ENCODE peak calls at places on chromosome 9, in six cellular contexts. One of them, this sample, is unnamed.

GRCh38 chr9:3824062-3824461 is 298.3 kb upstream of the RFX3 start:
- DNase-seq in stimulated activated CD8-positive, alpha-beta memory T cell treated with anti-CD3 and anti-CD28 coated beads, Interleukin-2, amount 100 ng/mL, for 48 hours: no peak
- DNase-seq in M059J: no peak
- DNase-seq in activated gamma-delta T cell treated with Interleukin-2 at 50 U/mL for 16 hours: no peak
- DNase-seq in fibroblast of lung: no peak
- DNase-seq in HFF-Myc: peak
- DNase-seq in this sample: no peak

GRCh38 chr9:118985851-118986250 is 383.4 kb downstream of the BRINP1 start:
- DNase-seq in activated gamma-delta T cell treated with Interleukin-2 at 50 U/mL for 16 hours: no peak
- DNase-seq in fibroblast of lung: no peak
- DNase-seq in HFF-Myc: no peak
- DNase-seq in stimulated activated CD8-positive, alpha-beta memory T cell treated with anti-CD3 and anti-CD28 coated beads, Interleukin-2, amount 100 ng/mL, for 48 hours: no peak
- DNase-seq in M059J: no peak
- DNase-seq in this sample: no peak

GRCh38 chr9:128552744-128553221 is 396 bp downstream of the SPTAN1 start:
- DNase-seq in M059J: peak
- DNase-seq in fibroblast of lung: peak
- DNase-seq in HFF-Myc: no peak
- DNase-seq in stimulated activated CD8-positive, alpha-beta memory T cell treated with anti-CD3 and anti-CD28 coated beads, Interleukin-2, amount 100 ng/mL, for 48 hours: peak
- DNase-seq in activated gamma-delta T cell treated with Interleukin-2 at 50 U/mL for 16 hours: peak
- DNase-seq in this sample: peak

GRCh38 chr9:4732890-4733289 is 8.1 kb downstream of the AK3 start:
- DNase-seq in HFF-Myc: no peak
- DNase-seq in activated gamma-delta T cell treated with Interleukin-2 at 50 U/mL for 16 hours: no peak
- DNase-seq in fibroblast of lung: no peak
- DNase-seq in M059J: no peak
- DNase-seq in stimulated activated CD8-positive, alpha-beta memory T cell treated with anti-CD3 and anti-CD28 coated beads, Interleukin-2, amount 100 ng/mL, for 48 hours: no peak
- DNase-seq in this sample: no peak

GRCh38 chr9:7376838-7377237 is 422.7 kb downstream of the DMAC1 start:
- DNase-seq in activated gamma-delta T cell treated with Interleukin-2 at 50 U/mL for 16 hours: no peak
- DNase-seq in stimulated activated CD8-positive, alpha-beta memory T cell treated with anti-CD3 and anti-CD28 coated beads, Interleukin-2, amount 100 ng/mL, for 48 hours: no peak
- DNase-seq in HFF-Myc: peak
- DNase-seq in fibroblast of lung: no peak
- DNase-seq in M059J: no peak
- DNase-seq in this sample: no peak

GRCh38 chr9:70986984-70987383 is 134.4 kb downstream of the TRPM3 start:
- DNase-seq in fibroblast of lung: no peak
- DNase-seq in HFF-Myc: no peak
- DNase-seq in stimulated activated CD8-positive, alpha-beta memory T cell treated with anti-CD3 and anti-CD28 coated beads, Interleukin-2, amount 100 ng/mL, for 48 hours: no peak
- DNase-seq in activated gamma-delta T cell treated with Interleukin-2 at 50 U/mL for 16 hours: no peak
- DNase-seq in M059J: no peak
- DNase-seq in this sample: no peak

GRCh38 chr9:133454943-133455673 is 4.7 kb upstream of the CACFD1 start:
- DNase-seq in HFF-Myc: no peak
- DNase-seq in activated gamma-delta T cell treated with Interleukin-2 at 50 U/mL for 16 hours: no peak
- DNase-seq in fibroblast of lung: no peak
- DNase-seq in stimulated activated CD8-positive, alpha-beta memory T cell treated with anti-CD3 and anti-CD28 coated beads, Interleukin-2, amount 100 ng/mL, for 48 hours: no peak
- DNase-seq in M059J: no peak
- DNase-seq in this sample: no peak

GRCh38 chr9:36074870-36075532 is 38.3 kb downstream of the RECK start:
- DNase-seq in M059J: peak
- DNase-seq in HFF-Myc: peak
- DNase-seq in stimulated activated CD8-positive, alpha-beta memory T cell treated with anti-CD3 and anti-CD28 coated beads, Interleukin-2, amount 100 ng/mL, for 48 hours: no peak
- DNase-seq in activated gamma-delta T cell treated with Interleukin-2 at 50 U/mL for 16 hours: no peak
- DNase-seq in fibroblast of lung: peak
- DNase-seq in this sample: peak

GRCh38 chr9:131126059-131126426 is 657 bp downstream of the NUP214 start:
- DNase-seq in HFF-Myc: no peak
- DNase-seq in stimulated activated CD8-positive, alpha-beta memory T cell treated with anti-CD3 and anti-CD28 coated beads, Interleukin-2, amount 100 ng/mL, for 48 hours: no peak
- DNase-seq in activated gamma-delta T cell treated with Interleukin-2 at 50 U/mL for 16 hours: no peak
- DNase-seq in fibroblast of lung: no peak
- DNase-seq in M059J: no peak
- DNase-seq in this sample: no peak

GRCh38 chr9:76459691-76460635 is 981 bp downstream of the GCNT1 start:
- DNase-seq in fibroblast of lung: peak
- DNase-seq in stimulated activated CD8-positive, alpha-beta memory T cell treated with anti-CD3 and anti-CD28 coated beads, Interleukin-2, amount 100 ng/mL, for 48 hours: no peak
- DNase-seq in HFF-Myc: no peak
- DNase-seq in M059J: peak
- DNase-seq in activated gamma-delta T cell treated with Interleukin-2 at 50 U/mL for 16 hours: peak
- DNase-seq in this sample: peak

GRCh38 chr9:73151653-73152382 is at the start of gene ANXA1:
- DNase-seq in stimulated activated CD8-positive, alpha-beta memory T cell treated with anti-CD3 and anti-CD28 coated beads, Interleukin-2, amount 100 ng/mL, for 48 hours: no peak
- DNase-seq in fibroblast of lung: peak
- DNase-seq in HFF-Myc: no peak
- DNase-seq in activated gamma-delta T cell treated with Interleukin-2 at 50 U/mL for 16 hours: no peak
- DNase-seq in M059J: peak
- DNase-seq in this sample: peak

GRCh38 chr9:23431459-23431858 is 394.6 kb downstream of the ELAVL2 start:
- DNase-seq in stimulated activated CD8-positive, alpha-beta memory T cell treated with anti-CD3 and anti-CD28 coated beads, Interleukin-2, amount 100 ng/mL, for 48 hours: no peak
- DNase-seq in fibroblast of lung: no peak
- DNase-seq in activated gamma-delta T cell treated with Interleukin-2 at 50 U/mL for 16 hours: no peak
- DNase-seq in HFF-Myc: no peak
- DNase-seq in M059J: no peak
- DNase-seq in this sample: no peak

GRCh38 chr9:5858833-5859232 is 25.9 kb upstream of the ERMP1 start:
- DNase-seq in stimulated activated CD8-positive, alpha-beta memory T cell treated with anti-CD3 and anti-CD28 coated beads, Interleukin-2, amount 100 ng/mL, for 48 hours: no peak
- DNase-seq in fibroblast of lung: no peak
- DNase-seq in activated gamma-delta T cell treated with Interleukin-2 at 50 U/mL for 16 hours: no peak
- DNase-seq in M059J: no peak
- DNase-seq in HFF-Myc: no peak
- DNase-seq in this sample: no peak

GRCh38 chr9:76613150-76613781 is 151.0 kb upstream of the PCA3 start:
- DNase-seq in fibroblast of lung: no peak
- DNase-seq in M059J: no peak
- DNase-seq in HFF-Myc: no peak
- DNase-seq in stimulated activated CD8-positive, alpha-beta memory T cell treated with anti-CD3 and anti-CD28 coated beads, Interleukin-2, amount 100 ng/mL, for 48 hours: no peak
- DNase-seq in activated gamma-delta T cell treated with Interleukin-2 at 50 U/mL for 16 hours: no peak
- DNase-seq in this sample: no peak

GRCh38 chr9:131477367-131477766 is 25.4 kb upstream of the POMT1 start:
- DNase-seq in M059J: no peak
- DNase-seq in stimulated activated CD8-positive, alpha-beta memory T cell treated with anti-CD3 and anti-CD28 coated beads, Interleukin-2, amount 100 ng/mL, for 48 hours: no peak
- DNase-seq in activated gamma-delta T cell treated with Interleukin-2 at 50 U/mL for 16 hours: no peak
- DNase-seq in fibroblast of lung: no peak
- DNase-seq in HFF-Myc: no peak
- DNase-seq in this sample: no peak

GRCh38 chr9:120873512-120873911 is 3.5 kb downstream of the PHF19 start:
- DNase-seq in activated gamma-delta T cell treated with Interleukin-2 at 50 U/mL for 16 hours: no peak
- DNase-seq in fibroblast of lung: peak
- DNase-seq in HFF-Myc: no peak
- DNase-seq in M059J: peak
- DNase-seq in stimulated activated CD8-positive, alpha-beta memory T cell treated with anti-CD3 and anti-CD28 coated beads, Interleukin-2, amount 100 ng/mL, for 48 hours: no peak
- DNase-seq in this sample: peak

GRCh38 chr9:14373319-14373632 is 59.3 kb upstream of the NFIB start:
- DNase-seq in activated gamma-delta T cell treated with Interleukin-2 at 50 U/mL for 16 hours: no peak
- DNase-seq in HFF-Myc: no peak
- DNase-seq in fibroblast of lung: no peak
- DNase-seq in M059J: no peak
- DNase-seq in stimulated activated CD8-positive, alpha-beta memory T cell treated with anti-CD3 and anti-CD28 coated beads, Interleukin-2, amount 100 ng/mL, for 48 hours: no peak
- DNase-seq in this sample: no peak

GRCh38 chr9:83622814-83623633 is at the start of gene IDNK:
- DNase-seq in HFF-Myc: no peak
- DNase-seq in stimulated activated CD8-positive, alpha-beta memory T cell treated with anti-CD3 and anti-CD28 coated beads, Interleukin-2, amount 100 ng/mL, for 48 hours: peak
- DNase-seq in M059J: peak
- DNase-seq in activated gamma-delta T cell treated with Interleukin-2 at 50 U/mL for 16 hours: peak
- DNase-seq in fibroblast of lung: peak
- DNase-seq in this sample: peak

GRCh38 chr9:114312513-114312875 is 10.4 kb upstream of the ORM1 start:
- DNase-seq in M059J: peak
- DNase-seq in fibroblast of lung: no peak
- DNase-seq in HFF-Myc: no peak
- DNase-seq in activated gamma-delta T cell treated with Interleukin-2 at 50 U/mL for 16 hours: no peak
- DNase-seq in stimulated activated CD8-positive, alpha-beta memory T cell treated with anti-CD3 and anti-CD28 coated beads, Interleukin-2, amount 100 ng/mL, for 48 hours: no peak
- DNase-seq in this sample: no peak

GRCh38 chr9:15295761-15296405 is 11.1 kb downstream of the TTC39B start:
- DNase-seq in fibroblast of lung: peak
- DNase-seq in activated gamma-delta T cell treated with Interleukin-2 at 50 U/mL for 16 hours: no peak
- DNase-seq in M059J: peak
- DNase-seq in HFF-Myc: no peak
- DNase-seq in stimulated activated CD8-positive, alpha-beta memory T cell treated with anti-CD3 and anti-CD28 coated beads, Interleukin-2, amount 100 ng/mL, for 48 hours: no peak
- DNase-seq in this sample: peak

GRCh38 chr9:122158202-122158601 is 1.4 kb downstream of the NDUFA8 start:
- DNase-seq in stimulated activated CD8-positive, alpha-beta memory T cell treated with anti-CD3 and anti-CD28 coated beads, Interleukin-2, amount 100 ng/mL, for 48 hours: no peak
- DNase-seq in fibroblast of lung: peak
- DNase-seq in HFF-Myc: peak
- DNase-seq in activated gamma-delta T cell treated with Interleukin-2 at 50 U/mL for 16 hours: no peak
- DNase-seq in M059J: peak
- DNase-seq in this sample: peak

GRCh38 chr9:129281506-129282145 is 103.6 kb upstream of the IER5L start:
- DNase-seq in HFF-Myc: no peak
- DNase-seq in M059J: no peak
- DNase-seq in stimulated activated CD8-positive, alpha-beta memory T cell treated with anti-CD3 and anti-CD28 coated beads, Interleukin-2, amount 100 ng/mL, for 48 hours: no peak
- DNase-seq in activated gamma-delta T cell treated with Interleukin-2 at 50 U/mL for 16 hours: no peak
- DNase-seq in fibroblast of lung: no peak
- DNase-seq in this sample: no peak

GRCh38 chr9:134995792-134996120 is 78.0 kb upstream of the FCN1 start:
- DNase-seq in fibroblast of lung: no peak
- DNase-seq in activated gamma-delta T cell treated with Interleukin-2 at 50 U/mL for 16 hours: no peak
- DNase-seq in stimulated activated CD8-positive, alpha-beta memory T cell treated with anti-CD3 and anti-CD28 coated beads, Interleukin-2, amount 100 ng/mL, for 48 hours: no peak
- DNase-seq in M059J: no peak
- DNase-seq in HFF-Myc: no peak
- DNase-seq in this sample: no peak

GRCh38 chr9:130500340-130500771 is 55.6 kb downstream of the ASS1 start:
- DNase-seq in HFF-Myc: no peak
- DNase-seq in M059J: peak
- DNase-seq in activated gamma-delta T cell treated with Interleukin-2 at 50 U/mL for 16 hours: no peak
- DNase-seq in stimulated activated CD8-positive, alpha-beta memory T cell treated with anti-CD3 and anti-CD28 coated beads, Interleukin-2, amount 100 ng/mL, for 48 hours: no peak
- DNase-seq in fibroblast of lung: no peak
- DNase-seq in this sample: no peak

GRCh38 chr9:13369426-13369825 is 89.9 kb upstream of the MPDZ start:
- DNase-seq in fibroblast of lung: no peak
- DNase-seq in activated gamma-delta T cell treated with Interleukin-2 at 50 U/mL for 16 hours: no peak
- DNase-seq in stimulated activated CD8-positive, alpha-beta memory T cell treated with anti-CD3 and anti-CD28 coated beads, Interleukin-2, amount 100 ng/mL, for 48 hours: no peak
- DNase-seq in HFF-Myc: no peak
- DNase-seq in M059J: no peak
- DNase-seq in this sample: no peak

GRCh38 chr9:114787781-114788498 is 17.9 kb downstream of the TNFSF15 start:
- DNase-seq in fibroblast of lung: no peak
- DNase-seq in HFF-Myc: no peak
- DNase-seq in M059J: no peak
- DNase-seq in stimulated activated CD8-positive, alpha-beta memory T cell treated with anti-CD3 and anti-CD28 coated beads, Interleukin-2, amount 100 ng/mL, for 48 hours: no peak
- DNase-seq in activated gamma-delta T cell treated with Interleukin-2 at 50 U/mL for 16 hours: no peak
- DNase-seq in this sample: peak